ENCODE peak calls at places on chromosome 6, in five cellular contexts. Y is HEK293T, M is HepG2, F is GM12878, V is H1. H is an unnamed sample.

GRCh38 chr6:2021713-2022125 is 223.7 kb downstream of the GMDS start:
- DNase-seq in Y (no peak), M (no peak), F (no peak), V (no peak), H (no peak)

GRCh38 chr6:159979136-159979874 is 10.4 kb downstream of the IGF2R start:
- DNase-seq in Y (no peak), M (peak), F (peak), V (no peak), H (no peak)

GRCh38 chr6:93416575-93417420 is 2.6 kb downstream of the EPHA7 start:
- DNase-seq in Y (peak), M (no peak), F (no peak), V (peak), H (no peak)

GRCh38 chr6:94468830-94469229 is 1049.5 kb upstream of the EPHA7 start:
- DNase-seq in Y (no peak), M (no peak), F (no peak), V (no peak), H (no peak)

GRCh38 chr6:33014841-33015634 is 5.6 kb upstream of the HLA-DOA start:
- DNase-seq in Y (peak), M (peak), F (peak), V (no peak), H (peak)

GRCh38 chr6:23533954-23534725 is 591.9 kb upstream of the NRSN1 start:
- DNase-seq in Y (no peak), M (no peak), F (no peak), V (no peak), H (no peak)

GRCh38 chr6:136437246-136437645 is 113.0 kb downstream of the MAP7 start:
- DNase-seq in Y (no peak), M (no peak), F (no peak), V (no peak), H (no peak)

GRCh38 chr6:30646450-30647038 is 389 bp upstream of the C6orf136 start:
- DNase-seq in Y (peak), M (no peak), F (no peak), V (peak), H (no peak)

GRCh38 chr6:33114428-33114827 is 38.6 kb downstream of the HLA-DPB1 start:
- DNase-seq in Y (no peak), M (no peak), F (peak), V (no peak), H (no peak)

GRCh38 chr6:127877231-127877630 is 23.6 kb downstream of the THEMIS start:
- DNase-seq in Y (no peak), M (no peak), F (no peak), V (no peak), H (no peak)

GRCh38 chr6:105364243-105364642 is 38.6 kb downstream of the PREP start:
- DNase-seq in Y (no peak), M (no peak), F (no peak), V (no peak), H (no peak)

GRCh38 chr6:2854394-2854982 is 12.8 kb upstream of the SERPINB1 start:
- DNase-seq in Y (no peak), M (no peak), F (no peak), V (no peak), H (no peak)

GRCh38 chr6:44129841-44130322 is 2.5 kb downstream of the TMEM63B start:
- DNase-seq in Y (no peak), M (peak), F (no peak), V (no peak), H (no peak)

GRCh38 chr6:126175251-126175650 is 164.7 kb upstream of the CENPW start:
- DNase-seq in Y (no peak), M (no peak), F (no peak), V (no peak), H (no peak)

GRCh38 chr6:159422041-159422984 is 253.1 kb downstream of the FNDC1 start:
- DNase-seq in Y (no peak), M (no peak), F (no peak), V (no peak), H (no peak)

GRCh38 chr6:163761491-163761890 is 347.0 kb downstream of the QKI start:
- DNase-seq in Y (no peak), M (no peak), F (no peak), V (no peak), H (no peak)

GRCh38 chr6:139060332-139060731 is 31.8 kb downstream of the ABRACL start:
- DNase-seq in Y (no peak), M (no peak), F (no peak), V (no peak), H (no peak)

GRCh38 chr6:3361312-3362037 is 95.4 kb downstream of the SLC22A23 start:
- DNase-seq in Y (no peak), M (peak), F (no peak), V (no peak), H (no peak)

GRCh38 chr6:161198176-161198575 is 75.7 kb downstream of the AGPAT4 start:
- DNase-seq in Y (no peak), M (no peak), F (no peak), V (no peak), H (no peak)

GRCh38 chr6:21083708-21084107 is 509.8 kb upstream of the SOX4 start:
- DNase-seq in Y (no peak), M (no peak), F (no peak), V (no peak), H (no peak)

GRCh38 chr6:145897552-145897951 is 66.6 kb downstream of the SHPRH start:
- DNase-seq in Y (no peak), M (no peak), F (no peak), V (no peak), H (no peak)

GRCh38 chr6:14371530-14371929 is 254.0 kb downstream of the CD83 start:
- DNase-seq in Y (no peak), M (no peak), F (no peak), V (no peak), H (no peak)

GRCh38 chr6:94751641-94752329 is 825.5 kb upstream of the MANEA start:
- DNase-seq in Y (no peak), M (no peak), F (peak), V (no peak), H (no peak)

GRCh38 chr6:83609248-83609647 is 96.9 kb downstream of the PRSS35 start:
- DNase-seq in Y (no peak), M (no peak), F (no peak), V (no peak), H (no peak)

GRCh38 chr6:19452495-19452894 is 384.7 kb upstream of the ID4 start:
- DNase-seq in Y (no peak), M (no peak), F (no peak), V (no peak), H (peak)

GRCh38 chr6:30601436-30601814 is 15.6 kb downstream of the PPP1R10 start:
- DNase-seq in Y (no peak), M (no peak), F (no peak), V (no peak), H (no peak)

GRCh38 chr6:66605971-66606370 is 898.9 kb upstream of the EYS start:
- DNase-seq in Y (no peak), M (no peak), F (no peak), V (no peak), H (no peak)

GRCh38 chr6:113396644-113397201 is 460.4 kb upstream of the MARCKS start:
- DNase-seq in Y (no peak), M (no peak), F (no peak), V (no peak), H (no peak)

GRCh38 chr6:93036835-93037234 is 382.5 kb downstream of the EPHA7 start:
- DNase-seq in Y (peak), M (peak), F (no peak), V (no peak), H (no peak)

GRCh38 chr6:157428418-157429202 is 47.6 kb downstream of the ZDHHC14 start:
- DNase-seq in Y (no peak), M (peak), F (no peak), V (no peak), H (no peak)

GRCh38 chr6:158496700-158497099 is 63.2 kb upstream of the TMEM181 start:
- DNase-seq in Y (no peak), M (no peak), F (no peak), V (no peak), H (no peak)

GRCh38 chr6:22877946-22878705 is 308.8 kb downstream of the HDGFL1 start:
- DNase-seq in Y (no peak), M (no peak), F (no peak), V (no peak), H (peak)

GRCh38 chr6:113560376-113560775 is 296.8 kb upstream of the MARCKS start:
- DNase-seq in Y (no peak), M (no peak), F (no peak), V (no peak), H (no peak)

GRCh38 chr6:31076611-31077010 is 35.8 kb downstream of the C6orf15 start:
- DNase-seq in Y (no peak), M (no peak), F (no peak), V (no peak), H (no peak)

GRCh38 chr6:126716012-126716411 is 376.1 kb downstream of the CENPW start:
- DNase-seq in Y (no peak), M (no peak), F (no peak), V (no peak), H (no peak)

GRCh38 chr6:143451531-143451930 is 926 bp downstream of the PEX3 start:
- DNase-seq in Y (no peak), M (no peak), F (no peak), V (no peak), H (no peak)

GRCh38 chr6:44594471-44594870 is 207.0 kb downstream of the CDC5L start:
- DNase-seq in Y (no peak), M (no peak), F (no peak), V (no peak), H (peak)

GRCh38 chr6:104685871-104686549 is 173.7 kb downstream of the HACE1 start:
- DNase-seq in Y (no peak), M (no peak), F (no peak), V (no peak), H (no peak)

DNA sequence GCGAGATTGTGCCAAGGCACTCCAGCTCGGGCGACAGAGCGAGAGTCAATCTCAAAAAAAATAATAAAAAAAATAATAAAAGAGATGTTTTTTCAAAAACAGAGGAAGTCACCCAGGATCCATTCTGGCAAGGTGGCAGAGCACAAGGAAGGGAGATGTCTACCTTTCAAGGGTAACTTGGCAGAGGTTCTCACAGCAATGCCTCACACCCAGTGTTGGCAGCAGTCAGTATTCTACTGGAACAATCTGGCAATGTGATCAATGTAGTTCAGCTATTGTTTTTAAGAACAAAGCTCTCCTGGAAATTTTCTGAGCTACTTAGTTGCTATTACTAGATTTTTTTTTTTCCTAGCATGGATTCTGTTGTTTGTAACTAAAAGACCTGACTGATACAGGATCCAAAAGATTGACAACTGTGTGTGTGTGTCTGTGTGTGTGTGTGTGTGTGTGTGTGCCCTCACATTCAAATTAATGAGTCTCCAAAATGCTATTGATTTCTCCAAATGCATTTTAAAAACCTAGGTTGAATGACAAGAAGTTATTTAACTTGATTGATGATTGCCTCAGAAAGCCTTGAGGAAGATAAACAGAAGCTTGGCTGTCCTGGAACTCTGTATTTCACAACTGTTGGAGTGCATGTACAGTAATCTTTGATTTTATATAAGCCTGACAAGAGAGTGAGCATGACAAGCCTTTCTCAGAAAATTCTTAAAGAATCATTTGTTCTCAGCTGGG is 114.1 kb upstream of the RREB1 start:
- DNase-seq in Y (no peak), M (peak), F (no peak), V (no peak), H (no peak)
- TF ChIP-seq SUZ12 in Y (no peak), M (no peak), F (no peak), V (no peak), H (no peak)

GRCh38 chr6:34926655-34927054 is 37.6 kb downstream of the ANKS1A start:
- DNase-seq in Y (no peak), M (no peak), F (no peak), V (no peak), H (no peak)

GRCh38 chr6:34919651-34920050 is 30.6 kb downstream of the ANKS1A start:
- DNase-seq in Y (no peak), M (no peak), F (no peak), V (no peak), H (no peak)

GRCh38 chr6:34920097-34920496 is 31.0 kb downstream of the ANKS1A start:
- DNase-seq in Y (no peak), M (no peak), F (no peak), V (no peak), H (no peak)

GRCh38 chr6:34924831-34925613 is 36.0 kb downstream of the ANKS1A start:
- DNase-seq in Y (no peak), M (no peak), F (no peak), V (no peak), H (no peak)

GRCh38 chr6:34922177-34922663 is 33.2 kb downstream of the ANKS1A start:
- DNase-seq in Y (no peak), M (peak), F (no peak), V (no peak), H (no peak)
- TF ChIP-seq SUZ12 in Y (no peak), M (no peak), F (no peak), V (no peak), H (no peak)

GRCh38 chr6:34129753-34130152 is 16.1 kb downstream of the GRM4 start:
- DNase-seq in Y (no peak), M (no peak), F (no peak), V (no peak), H (no peak)
- TF ChIP-seq SUZ12 in Y (no peak), M (no peak), F (no peak), V (no peak), H (no peak)

GRCh38 chr6:17059820-17060219 is 42.0 kb upstream of the STMND1 start:
- DNase-seq in Y (no peak), M (no peak), F (no peak), V (no peak), H (no peak)

GRCh38 chr6:17058550-17058949 is 43.3 kb upstream of the STMND1 start:
- DNase-seq in Y (no peak), M (no peak), F (no peak), V (no peak), H (no peak)

GRCh38 chr6:17059022-17059421 is 42.8 kb upstream of the STMND1 start:
- DNase-seq in Y (no peak), M (no peak), F (no peak), V (no peak), H (no peak)

GRCh38 chr6:17054647-17055046 is 47.2 kb upstream of the STMND1 start:
- DNase-seq in Y (no peak), M (no peak), F (no peak), V (no peak), H (no peak)

DNA sequence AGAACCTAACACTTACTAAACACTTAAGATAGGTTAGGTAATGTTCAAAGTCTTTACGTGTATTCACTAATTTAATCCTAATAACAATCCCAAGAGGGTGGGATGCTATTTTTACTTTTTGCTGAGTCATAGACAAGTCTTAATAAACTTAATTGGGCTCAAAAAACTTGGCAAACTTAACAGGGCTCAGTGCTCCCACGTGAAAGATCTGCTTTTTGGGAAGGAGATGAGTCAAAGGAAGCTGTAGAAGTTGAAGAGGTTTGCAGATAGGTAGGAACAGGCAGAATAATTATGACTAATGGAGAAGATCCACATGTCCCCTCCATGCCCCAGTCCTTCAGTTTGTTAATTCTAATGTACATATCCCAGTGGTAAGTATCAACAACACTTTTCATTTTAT is 44.5 kb upstream of the STMND1 start:
- DNase-seq in Y (no peak), M (no peak), F (no peak), V (no peak), H (no peak)
- TF ChIP-seq SUZ12 in Y (no peak), M (no peak), F (no peak), V (no peak), H (no peak)

DNA sequence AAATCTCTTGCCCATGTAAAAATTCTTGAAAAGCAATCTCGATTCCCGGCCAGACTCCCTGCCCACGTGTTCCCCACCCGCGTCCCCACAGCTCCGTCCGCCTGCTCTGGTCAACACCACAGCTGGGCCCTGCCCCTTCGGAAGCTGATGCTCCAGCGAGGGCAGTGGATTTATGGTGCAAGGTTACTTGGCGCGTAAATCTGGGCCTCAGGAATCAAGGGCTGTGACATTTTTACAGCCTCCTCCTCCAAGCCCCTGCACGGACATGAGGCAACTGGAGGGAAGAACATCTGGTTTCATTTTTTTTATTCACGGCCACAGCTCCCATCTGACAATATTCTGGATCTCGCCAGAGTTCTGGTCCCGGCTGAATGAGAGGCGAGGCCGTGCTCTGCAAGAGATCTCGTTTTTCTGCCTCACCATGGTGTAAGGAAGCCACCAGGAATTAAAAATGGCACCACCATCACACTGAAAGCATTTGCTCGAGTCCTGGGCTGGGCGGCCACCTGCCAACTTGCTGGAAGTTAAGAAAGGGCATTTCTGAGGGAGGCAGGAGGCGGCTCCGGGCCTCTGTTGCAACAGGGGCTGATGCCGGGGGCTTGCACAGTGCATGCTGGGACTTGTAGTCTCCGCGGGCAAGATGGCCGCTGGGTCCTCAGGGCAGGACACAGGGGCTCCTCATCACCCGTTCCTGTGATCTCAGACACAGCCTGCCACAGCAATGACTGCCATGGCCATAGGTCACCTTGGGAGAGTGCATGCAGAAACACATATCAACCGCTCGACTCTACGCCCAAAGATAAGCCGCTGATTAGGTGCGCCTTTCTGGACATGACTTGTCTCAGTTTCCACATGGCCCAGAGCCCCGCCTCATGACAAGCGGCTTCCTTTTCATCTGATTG is 148.5 kb downstream of the LY86 start:
- DNase-seq in Y (peak), M (no peak), F (no peak), V (peak), H (no peak)
- TF ChIP-seq SUZ12 in Y (no peak), M (no peak), F (no peak), V (no peak), H (no peak)

H was measured in NT2/D1.